ENCODE peak calls at places on chromosomes 3 and 15, in four cellular contexts. B, M, Q and S are unnamed samples.

GRCh38 chr15:48427960-48428547 is 96.8 kb downstream of the DUT start:
- DNase-seq in M (no peak), Q (no peak), B (no peak), S (no peak)

GRCh38 chr3:40306336-40306735 is 3.2 kb upstream of the EIF1B start:
- DNase-seq in M (no peak), B (no peak), Q (no peak), S (no peak)

GRCh38 chr3:172138031-172138538 is 98.7 kb downstream of the FNDC3B start:
- DNase-seq in Q (no peak), B (no peak), M (no peak), S (no peak)

GRCh38 chr3:101854608-101855304 is 5.4 kb downstream of the NFKBIZ start:
- DNase-seq in Q (no peak), B (no peak), M (peak), S (no peak)

GRCh38 chr3:18098960-18099587 is 326.1 kb downstream of the SATB1 start:
- DNase-seq in Q (no peak), B (peak), M (no peak), S (no peak)

GRCh38 chr3:37100411-37100810 is 74.0 kb downstream of the LRRFIP2 start:
- DNase-seq in B (no peak), Q (no peak), M (no peak), S (no peak)

GRCh38 chr15:70319466-70319865 is 221.7 kb upstream of the TLE3 start:
- DNase-seq in M (no peak), Q (peak), B (no peak), S (no peak)

GRCh38 chr3:48409291-48410201 is 20.3 kb downstream of the PLXNB1 start:
- DNase-seq in Q (no peak), B (no peak), M (no peak), S (no peak)

GRCh38 chr3:133256787-133257483 is 142.9 kb upstream of the BFSP2 start:
- DNase-seq in M (no peak), Q (peak), B (no peak), S (peak)

GRCh38 chr15:96130734-96131133 is 199.8 kb upstream of the NR2F2 start:
- DNase-seq in M (peak), B (no peak), Q (no peak), S (peak)

GRCh38 chr15:95972136-95972553 is 358.4 kb upstream of the NR2F2 start:
- DNase-seq in B (peak), M (no peak), Q (no peak), S (no peak)

GRCh38 chr3:45546636-45547201 is 47.8 kb upstream of the LIMD1 start:
- DNase-seq in B (peak), M (peak), Q (no peak), S (no peak)

GRCh38 chr3:53166781-53167291 is 5.8 kb downstream of the PRKCD start:
- DNase-seq in Q (no peak), B (peak), M (no peak), S (peak)

GRCh38 chr3:44396200-44397171 is 57.9 kb downstream of the TCAIM start:
- DNase-seq in B (no peak), M (no peak), Q (no peak), S (no peak)

GRCh38 chr15:57245130-57245529 is 131.2 kb upstream of the CGNL1 start:
- DNase-seq in M (no peak), B (no peak), Q (no peak), S (no peak)

GRCh38 chr3:141331370-141332318 is 36.7 kb upstream of the ZBTB38 start:
- DNase-seq in M (peak), Q (peak), B (peak), S (peak)

GRCh38 chr15:63727542-63727941 is 106.2 kb downstream of the HERC1 start:
- DNase-seq in Q (no peak), M (no peak), B (no peak), S (no peak)

GRCh38 chr3:114110439-114110838 is 53.9 kb downstream of the QTRT2 start:
- DNase-seq in M (no peak), B (no peak), Q (no peak), S (no peak)

GRCh38 chr3:134677196-134677986 is 26.6 kb upstream of the KY start:
- DNase-seq in B (peak), M (peak), Q (no peak), S (peak)

GRCh38 chr3:71885001-71885400 is 100.1 kb upstream of the PROK2 start:
- DNase-seq in B (no peak), Q (no peak), M (no peak), S (no peak)

GRCh38 chr15:70430029-70430428 is 332.3 kb upstream of the TLE3 start:
- DNase-seq in Q (no peak), B (no peak), M (no peak), S (no peak)

GRCh38 chr3:7201784-7202183 is 340.9 kb downstream of the GRM7 start:
- DNase-seq in B (no peak), M (no peak), Q (no peak), S (no peak)

GRCh38 chr3:58691997-58692396 is 25.4 kb upstream of the FAM3D start:
- DNase-seq in Q (no peak), M (no peak), B (peak), S (no peak)

GRCh38 chr3:150760431-150761200 is 2.4 kb downstream of the SIAH2 start:
- DNase-seq in Q (peak), M (no peak), B (no peak), S (no peak)

GRCh38 chr3:149703474-149703873 is 45.6 kb upstream of the WWTR1 start:
- DNase-seq in B (no peak), Q (no peak), M (no peak), S (no peak)
- H3K9ac ChIP-seq in B (no peak), Q (no peak), M (no peak), S (no peak)

GRCh38 chr3:42037318-42037945 is 53.7 kb upstream of the TRAK1 start:
- DNase-seq in M (no peak), Q (no peak), B (no peak), S (peak)
- TF ChIP-seq MYC in M (no peak), Q (no peak), B (no peak), S (no peak)

GRCh38 chr3:181105636-181106035 is 116.1 kb upstream of the DNAJC19 start:
- DNase-seq in M (no peak), B (no peak), Q (no peak), S (no peak)

DNA sequence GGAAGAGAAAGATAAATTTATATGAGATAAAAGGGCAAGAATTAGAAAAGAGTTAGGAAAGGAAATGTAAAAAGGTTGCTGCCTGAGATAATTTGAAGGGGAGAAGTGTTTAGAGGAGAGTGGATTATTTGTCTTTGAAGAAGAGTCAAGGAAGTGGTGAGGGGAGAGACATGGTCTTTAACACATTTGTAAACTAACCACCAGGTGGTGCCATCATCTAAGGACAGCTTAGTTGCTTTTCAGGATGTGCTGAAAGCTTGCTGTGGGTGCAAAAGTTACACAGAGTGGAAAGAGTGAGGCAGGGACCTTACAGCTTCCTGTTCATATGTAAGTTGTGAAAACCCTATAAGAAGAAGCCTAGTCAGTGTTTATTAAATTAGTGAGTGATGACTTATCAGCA is 114.1 kb upstream of the DNAJC19 start:
- DNase-seq in Q (no peak), M (peak), B (peak), S (no peak)
- TF ChIP-seq CTCF in Q (peak), M (peak), B (peak), S (peak)

DNA sequence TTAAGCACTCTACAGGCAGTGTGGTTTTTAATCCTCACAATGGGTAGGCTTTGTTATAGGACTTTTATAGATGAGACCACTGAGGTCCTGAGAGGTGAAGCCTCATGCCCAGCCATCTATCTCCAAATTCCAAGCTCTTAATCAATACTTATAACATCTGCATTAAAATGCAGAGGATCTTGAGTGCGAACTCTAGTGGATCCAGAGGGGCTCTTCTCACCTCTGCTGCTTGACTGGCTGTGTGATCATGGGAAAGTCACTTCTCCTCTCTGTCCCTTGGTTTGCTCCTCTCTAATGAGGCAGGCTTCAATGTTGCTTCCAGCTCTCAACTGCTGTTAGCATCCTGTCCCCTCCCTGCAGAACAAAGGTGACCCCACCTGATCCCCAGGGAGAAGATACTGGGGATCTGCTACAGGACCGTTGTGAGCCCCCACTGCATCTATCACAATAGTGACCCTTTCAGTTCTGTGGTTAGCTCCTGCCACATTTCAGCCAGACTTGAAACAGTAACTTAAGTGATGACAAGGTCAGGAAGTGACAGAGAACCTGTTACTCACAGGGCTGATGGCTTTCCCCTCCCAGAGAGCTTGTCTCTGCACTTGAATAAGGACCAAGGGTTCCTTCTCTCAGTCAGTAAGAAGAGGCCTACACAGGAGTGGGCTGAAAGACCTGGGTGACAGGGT is 1.3 kb downstream of the SLC27A2 start:
- DNase-seq in Q (no peak), B (peak), M (no peak), S (no peak)
- H3K9ac ChIP-seq in Q (no peak), B (peak), M (peak), S (no peak)

GRCh38 chr3:173411288-173412064 is 13.9 kb downstream of the NLGN1 start:
- DNase-seq in Q (no peak), M (peak), B (peak), S (peak)
- TF ChIP-seq MYC in Q (no peak), M (no peak), B (no peak), S (no peak)

GRCh38 chr3:151839313-151839631 is 25.4 kb downstream of the AADAC start:
- DNase-seq in M (no peak), B (no peak), Q (no peak), S (no peak)
- TF ChIP-seq CTCF in M (no peak), B (no peak), Q (no peak), S (no peak)

GRCh38 chr3:120139140-120139539 is 44.9 kb upstream of the GSK3B start:
- DNase-seq in B (no peak), Q (no peak), M (no peak), S (no peak)
- H3K9ac ChIP-seq in B (no peak), Q (no peak), M (no peak), S (no peak)

GRCh38 chr3:13021934-13022265 is 51.3 kb downstream of the IQSEC1 start:
- DNase-seq in B (no peak), Q (no peak), M (no peak), S (no peak)

GRCh38 chr3:13024274-13024863 is 48.9 kb downstream of the IQSEC1 start:
- DNase-seq in Q (no peak), M (no peak), B (no peak), S (no peak)

GRCh38 chr3:13023251-13024055 is 49.8 kb downstream of the IQSEC1 start:
- DNase-seq in B (no peak), Q (no peak), M (no peak), S (no peak)

GRCh38 chr3:13021141-13021933 is 51.9 kb downstream of the IQSEC1 start:
- DNase-seq in B (no peak), Q (no peak), M (no peak), S (peak)

GRCh38 chr3:13022348-13023250 is 50.6 kb downstream of the IQSEC1 start:
- DNase-seq in Q (no peak), M (no peak), B (peak), S (peak)
- TF ChIP-seq MYC in Q (no peak), M (no peak), B (no peak), S (no peak)

GRCh38 chr3:161854232-161854771 is 357.7 kb downstream of the OTOL1 start:
- DNase-seq in B (peak), Q (no peak), M (peak), S (no peak)
- TF ChIP-seq CTCF in B (no peak), Q (peak), M (peak), S (no peak)